ENCODE peak calls at places on chromosome 20, in eight cellular contexts. One of them, this sample, is unnamed.
A peak's percentile ranks its signal among the peaks of the same experiment; 100 is the strongest.

GRCh38 chr20:43525016-43525415 is 17.5 kb downstream of the L3MBTL1 start:
- DNase-seq in NAMALWA: no peak
- DNase-seq in body of pancreas: no peak
- DNase-seq in SW 1271: no peak
- DNase-seq in stimulated activated CD8-positive, alpha-beta memory T cell treated with anti-CD3 and anti-CD28 coated beads, Interleukin-15, amount 100 ng/mL, for 24 hours: no peak
- DNase-seq in hepatocyte: no peak
- DNase-seq in ureter: no peak
- DNase-seq in activated gamma-delta T cell treated with Interleukin-2 at 50 U/mL for 16 hours: no peak
- DNase-seq in this sample: no peak

GRCh38 chr20:11978496-11978895 is 60.8 kb downstream of the BTBD3 start:
- DNase-seq in NAMALWA: no peak
- DNase-seq in body of pancreas: no peak
- DNase-seq in SW 1271: no peak
- DNase-seq in stimulated activated CD8-positive, alpha-beta memory T cell treated with anti-CD3 and anti-CD28 coated beads, Interleukin-15, amount 100 ng/mL, for 24 hours: no peak
- DNase-seq in hepatocyte: no peak
- DNase-seq in ureter: no peak
- DNase-seq in activated gamma-delta T cell treated with Interleukin-2 at 50 U/mL for 16 hours: no peak
- DNase-seq in this sample: no peak

GRCh38 chr20:34954905-34955231 is 738 bp downstream of the GSS start:
- DNase-seq in NAMALWA: no peak
- DNase-seq in body of pancreas: peak; percentile 20
- DNase-seq in SW 1271: peak; percentile 88
- DNase-seq in stimulated activated CD8-positive, alpha-beta memory T cell treated with anti-CD3 and anti-CD28 coated beads, Interleukin-15, amount 100 ng/mL, for 24 hours: no peak
- DNase-seq in hepatocyte: peak; percentile 28
- DNase-seq in ureter: no peak
- DNase-seq in activated gamma-delta T cell treated with Interleukin-2 at 50 U/mL for 16 hours: no peak
- DNase-seq in this sample: peak; percentile 48

GRCh38 chr20:41392295-41392694 is 25.7 kb upstream of the EMILIN3 start:
- DNase-seq in NAMALWA: no peak
- DNase-seq in body of pancreas: no peak
- DNase-seq in SW 1271: no peak
- DNase-seq in stimulated activated CD8-positive, alpha-beta memory T cell treated with anti-CD3 and anti-CD28 coated beads, Interleukin-15, amount 100 ng/mL, for 24 hours: no peak
- DNase-seq in hepatocyte: no peak
- DNase-seq in ureter: no peak
- DNase-seq in activated gamma-delta T cell treated with Interleukin-2 at 50 U/mL for 16 hours: no peak
- DNase-seq in this sample: no peak

GRCh38 chr20:3994125-3994524 is 21.2 kb downstream of the RNF24 start:
- DNase-seq in NAMALWA: no peak
- DNase-seq in body of pancreas: no peak
- DNase-seq in SW 1271: no peak
- DNase-seq in stimulated activated CD8-positive, alpha-beta memory T cell treated with anti-CD3 and anti-CD28 coated beads, Interleukin-15, amount 100 ng/mL, for 24 hours: no peak
- DNase-seq in hepatocyte: no peak
- DNase-seq in ureter: no peak
- DNase-seq in activated gamma-delta T cell treated with Interleukin-2 at 50 U/mL for 16 hours: no peak
- DNase-seq in this sample: no peak

GRCh38 chr20:12358006-12358654 is 440.4 kb downstream of the BTBD3 start:
- DNase-seq in NAMALWA: no peak
- DNase-seq in body of pancreas: no peak
- DNase-seq in SW 1271: no peak
- DNase-seq in stimulated activated CD8-positive, alpha-beta memory T cell treated with anti-CD3 and anti-CD28 coated beads, Interleukin-15, amount 100 ng/mL, for 24 hours: no peak
- DNase-seq in hepatocyte: peak; percentile 18
- DNase-seq in ureter: no peak
- DNase-seq in activated gamma-delta T cell treated with Interleukin-2 at 50 U/mL for 16 hours: no peak
- DNase-seq in this sample: peak; percentile 30

GRCh38 chr20:63635431-63636141 is 8.7 kb upstream of the GMEB2 start:
- DNase-seq in NAMALWA: peak; percentile 44
- DNase-seq in body of pancreas: peak; percentile 50
- DNase-seq in SW 1271: no peak
- DNase-seq in stimulated activated CD8-positive, alpha-beta memory T cell treated with anti-CD3 and anti-CD28 coated beads, Interleukin-15, amount 100 ng/mL, for 24 hours: no peak
- DNase-seq in hepatocyte: no peak
- DNase-seq in ureter: no peak
- DNase-seq in activated gamma-delta T cell treated with Interleukin-2 at 50 U/mL for 16 hours: peak; percentile 81
- DNase-seq in this sample: no peak

GRCh38 chr20:38859070-38859690 is 53.7 kb downstream of the PPP1R16B start:
- DNase-seq in NAMALWA: peak; percentile 52
- DNase-seq in body of pancreas: no peak
- DNase-seq in SW 1271: no peak
- DNase-seq in stimulated activated CD8-positive, alpha-beta memory T cell treated with anti-CD3 and anti-CD28 coated beads, Interleukin-15, amount 100 ng/mL, for 24 hours: no peak
- DNase-seq in hepatocyte: no peak
- DNase-seq in ureter: no peak
- DNase-seq in activated gamma-delta T cell treated with Interleukin-2 at 50 U/mL for 16 hours: no peak
- DNase-seq in this sample: no peak

GRCh38 chr20:16063876-16064275 is 509.4 kb downstream of the KIF16B start:
- DNase-seq in NAMALWA: no peak
- DNase-seq in body of pancreas: no peak
- DNase-seq in SW 1271: no peak
- DNase-seq in stimulated activated CD8-positive, alpha-beta memory T cell treated with anti-CD3 and anti-CD28 coated beads, Interleukin-15, amount 100 ng/mL, for 24 hours: no peak
- DNase-seq in hepatocyte: no peak
- DNase-seq in ureter: no peak
- DNase-seq in activated gamma-delta T cell treated with Interleukin-2 at 50 U/mL for 16 hours: no peak
- DNase-seq in this sample: no peak

GRCh38 chr20:32982617-32983458 is 21.4 kb downstream of the SUN5 start:
- DNase-seq in NAMALWA: no peak
- DNase-seq in body of pancreas: peak; percentile 25
- DNase-seq in SW 1271: no peak
- DNase-seq in stimulated activated CD8-positive, alpha-beta memory T cell treated with anti-CD3 and anti-CD28 coated beads, Interleukin-15, amount 100 ng/mL, for 24 hours: no peak
- DNase-seq in hepatocyte: peak; percentile 53
- DNase-seq in ureter: no peak
- DNase-seq in activated gamma-delta T cell treated with Interleukin-2 at 50 U/mL for 16 hours: no peak
- DNase-seq in this sample: no peak

GRCh38 chr20:13786143-13786828 is 1.5 kb downstream of the NDUFAF5 start:
- DNase-seq in NAMALWA: peak; percentile 12
- DNase-seq in body of pancreas: no peak
- DNase-seq in SW 1271: no peak
- DNase-seq in stimulated activated CD8-positive, alpha-beta memory T cell treated with anti-CD3 and anti-CD28 coated beads, Interleukin-15, amount 100 ng/mL, for 24 hours: no peak
- DNase-seq in hepatocyte: no peak
- DNase-seq in ureter: no peak
- DNase-seq in activated gamma-delta T cell treated with Interleukin-2 at 50 U/mL for 16 hours: no peak
- DNase-seq in this sample: no peak

GRCh38 chr20:2696646-2697045 is 4.1 kb downstream of the EBF4 start:
- DNase-seq in NAMALWA: no peak
- DNase-seq in body of pancreas: no peak
- DNase-seq in SW 1271: no peak
- DNase-seq in stimulated activated CD8-positive, alpha-beta memory T cell treated with anti-CD3 and anti-CD28 coated beads, Interleukin-15, amount 100 ng/mL, for 24 hours: no peak
- DNase-seq in hepatocyte: no peak
- DNase-seq in ureter: no peak
- DNase-seq in activated gamma-delta T cell treated with Interleukin-2 at 50 U/mL for 16 hours: no peak
- DNase-seq in this sample: peak; percentile 1

GRCh38 chr20:4684837-4685413 is 36.8 kb upstream of the PRND start:
- DNase-seq in NAMALWA: no peak
- DNase-seq in body of pancreas: no peak
- DNase-seq in SW 1271: no peak
- DNase-seq in stimulated activated CD8-positive, alpha-beta memory T cell treated with anti-CD3 and anti-CD28 coated beads, Interleukin-15, amount 100 ng/mL, for 24 hours: no peak
- DNase-seq in hepatocyte: peak; percentile 34
- DNase-seq in ureter: no peak
- DNase-seq in activated gamma-delta T cell treated with Interleukin-2 at 50 U/mL for 16 hours: no peak
- DNase-seq in this sample: no peak

GRCh38 chr20:57660510-57661199 is 40.4 kb upstream of the ZBP1 start:
- DNase-seq in NAMALWA: no peak
- DNase-seq in body of pancreas: peak; percentile 0
- DNase-seq in SW 1271: no peak
- DNase-seq in stimulated activated CD8-positive, alpha-beta memory T cell treated with anti-CD3 and anti-CD28 coated beads, Interleukin-15, amount 100 ng/mL, for 24 hours: no peak
- DNase-seq in hepatocyte: no peak
- DNase-seq in ureter: peak; percentile 37
- DNase-seq in activated gamma-delta T cell treated with Interleukin-2 at 50 U/mL for 16 hours: no peak
- DNase-seq in this sample: peak; percentile 2

GRCh38 chr20:2290486-2290885 is 5.3 kb upstream of the TGM3 start:
- DNase-seq in NAMALWA: no peak
- DNase-seq in body of pancreas: no peak
- DNase-seq in SW 1271: no peak
- DNase-seq in stimulated activated CD8-positive, alpha-beta memory T cell treated with anti-CD3 and anti-CD28 coated beads, Interleukin-15, amount 100 ng/mL, for 24 hours: no peak
- DNase-seq in hepatocyte: no peak
- DNase-seq in ureter: no peak
- DNase-seq in activated gamma-delta T cell treated with Interleukin-2 at 50 U/mL for 16 hours: no peak
- DNase-seq in this sample: no peak

GRCh38 chr20:36591854-36592641 is 13.5 kb upstream of the RAB5IF start:
- DNase-seq in NAMALWA: no peak
- DNase-seq in body of pancreas: peak; percentile 33
- DNase-seq in SW 1271: peak; percentile 45
- DNase-seq in stimulated activated CD8-positive, alpha-beta memory T cell treated with anti-CD3 and anti-CD28 coated beads, Interleukin-15, amount 100 ng/mL, for 24 hours: no peak
- DNase-seq in hepatocyte: peak; percentile 57
- DNase-seq in ureter: no peak
- DNase-seq in activated gamma-delta T cell treated with Interleukin-2 at 50 U/mL for 16 hours: peak; percentile 49
- DNase-seq in this sample: no peak

GRCh38 chr20:7775072-7775471 is 165.2 kb downstream of the HAO1 start:
- DNase-seq in NAMALWA: no peak
- DNase-seq in body of pancreas: no peak
- DNase-seq in SW 1271: no peak
- DNase-seq in stimulated activated CD8-positive, alpha-beta memory T cell treated with anti-CD3 and anti-CD28 coated beads, Interleukin-15, amount 100 ng/mL, for 24 hours: no peak
- DNase-seq in hepatocyte: no peak
- DNase-seq in ureter: no peak
- DNase-seq in activated gamma-delta T cell treated with Interleukin-2 at 50 U/mL for 16 hours: no peak
- DNase-seq in this sample: no peak

GRCh38 chr20:59988141-59988540 is 29.9 kb downstream of the CDH26 start:
- DNase-seq in NAMALWA: no peak
- DNase-seq in body of pancreas: peak; percentile 51
- DNase-seq in SW 1271: peak; percentile 8
- DNase-seq in stimulated activated CD8-positive, alpha-beta memory T cell treated with anti-CD3 and anti-CD28 coated beads, Interleukin-15, amount 100 ng/mL, for 24 hours: no peak
- DNase-seq in hepatocyte: peak; percentile 62
- DNase-seq in ureter: no peak
- DNase-seq in activated gamma-delta T cell treated with Interleukin-2 at 50 U/mL for 16 hours: no peak
- DNase-seq in this sample: no peak

GRCh38 chr20:63406617-63407245 is 45.6 kb upstream of the CHRNA4 start:
- DNase-seq in NAMALWA: no peak
- DNase-seq in body of pancreas: no peak
- DNase-seq in SW 1271: no peak
- DNase-seq in stimulated activated CD8-positive, alpha-beta memory T cell treated with anti-CD3 and anti-CD28 coated beads, Interleukin-15, amount 100 ng/mL, for 24 hours: no peak
- DNase-seq in hepatocyte: no peak
- DNase-seq in ureter: no peak
- DNase-seq in activated gamma-delta T cell treated with Interleukin-2 at 50 U/mL for 16 hours: no peak
- DNase-seq in this sample: no peak

GRCh38 chr20:49768204-49769124 is 44.2 kb upstream of the SLC9A8 start:
- DNase-seq in NAMALWA: no peak
- DNase-seq in body of pancreas: peak; percentile 84
- DNase-seq in SW 1271: peak; percentile 74
- DNase-seq in stimulated activated CD8-positive, alpha-beta memory T cell treated with anti-CD3 and anti-CD28 coated beads, Interleukin-15, amount 100 ng/mL, for 24 hours: no peak
- DNase-seq in hepatocyte: peak; percentile 79
- DNase-seq in ureter: peak; percentile 83
- DNase-seq in activated gamma-delta T cell treated with Interleukin-2 at 50 U/mL for 16 hours: no peak
- DNase-seq in this sample: peak; percentile 45

GRCh38 chr20:45920795-45921617 is 9.1 kb upstream of the PLTP start:
- DNase-seq in NAMALWA: no peak
- DNase-seq in body of pancreas: no peak
- DNase-seq in SW 1271: no peak
- DNase-seq in stimulated activated CD8-positive, alpha-beta memory T cell treated with anti-CD3 and anti-CD28 coated beads, Interleukin-15, amount 100 ng/mL, for 24 hours: no peak
- DNase-seq in hepatocyte: no peak
- DNase-seq in ureter: no peak
- DNase-seq in activated gamma-delta T cell treated with Interleukin-2 at 50 U/mL for 16 hours: no peak
- DNase-seq in this sample: no peak

GRCh38 chr20:17911927-17912326 is 56.7 kb downstream of the SNX5 start:
- DNase-seq in NAMALWA: no peak
- DNase-seq in body of pancreas: no peak
- DNase-seq in SW 1271: no peak
- DNase-seq in stimulated activated CD8-positive, alpha-beta memory T cell treated with anti-CD3 and anti-CD28 coated beads, Interleukin-15, amount 100 ng/mL, for 24 hours: no peak
- DNase-seq in hepatocyte: no peak
- DNase-seq in ureter: no peak
- DNase-seq in activated gamma-delta T cell treated with Interleukin-2 at 50 U/mL for 16 hours: no peak
- DNase-seq in this sample: no peak

GRCh38 chr20:61254881-61255589 is 3.0 kb downstream of the CDH4 start:
- DNase-seq in NAMALWA: no peak
- DNase-seq in body of pancreas: no peak
- DNase-seq in SW 1271: peak; percentile 63
- DNase-seq in stimulated activated CD8-positive, alpha-beta memory T cell treated with anti-CD3 and anti-CD28 coated beads, Interleukin-15, amount 100 ng/mL, for 24 hours: no peak
- DNase-seq in hepatocyte: no peak
- DNase-seq in ureter: no peak
- DNase-seq in activated gamma-delta T cell treated with Interleukin-2 at 50 U/mL for 16 hours: no peak
- DNase-seq in this sample: no peak

GRCh38 chr20:17128206-17128605 is 98.6 kb upstream of the PCSK2 start:
- DNase-seq in NAMALWA: no peak
- DNase-seq in body of pancreas: no peak
- DNase-seq in SW 1271: no peak
- DNase-seq in stimulated activated CD8-positive, alpha-beta memory T cell treated with anti-CD3 and anti-CD28 coated beads, Interleukin-15, amount 100 ng/mL, for 24 hours: no peak
- DNase-seq in hepatocyte: no peak
- DNase-seq in ureter: no peak
- DNase-seq in activated gamma-delta T cell treated with Interleukin-2 at 50 U/mL for 16 hours: no peak
- DNase-seq in this sample: no peak

GRCh38 chr20:44651507-44652373 is at the start of gene ADA:
- DNase-seq in NAMALWA: peak; percentile 55
- DNase-seq in body of pancreas: peak; percentile 59
- DNase-seq in SW 1271: peak; percentile 69
- DNase-seq in stimulated activated CD8-positive, alpha-beta memory T cell treated with anti-CD3 and anti-CD28 coated beads, Interleukin-15, amount 100 ng/mL, for 24 hours: no peak
- DNase-seq in hepatocyte: peak; percentile 76
- DNase-seq in ureter: no peak
- DNase-seq in activated gamma-delta T cell treated with Interleukin-2 at 50 U/mL for 16 hours: peak; percentile 44
- DNase-seq in this sample: peak; percentile 64

GRCh38 chr20:36951977-36952738 is 650 bp upstream of the SAMHD1 start:
- DNase-seq in NAMALWA: no peak
- DNase-seq in body of pancreas: peak; percentile 72
- DNase-seq in SW 1271: peak; percentile 71
- DNase-seq in stimulated activated CD8-positive, alpha-beta memory T cell treated with anti-CD3 and anti-CD28 coated beads, Interleukin-15, amount 100 ng/mL, for 24 hours: no peak
- DNase-seq in hepatocyte: no peak
- DNase-seq in ureter: no peak
- DNase-seq in activated gamma-delta T cell treated with Interleukin-2 at 50 U/mL for 16 hours: no peak
- DNase-seq in this sample: no peak

GRCh38 chr20:3719046-3719445 is 6.6 kb upstream of the SIGLEC1 start:
- DNase-seq in NAMALWA: no peak
- DNase-seq in body of pancreas: no peak
- DNase-seq in SW 1271: no peak
- DNase-seq in stimulated activated CD8-positive, alpha-beta memory T cell treated with anti-CD3 and anti-CD28 coated beads, Interleukin-15, amount 100 ng/mL, for 24 hours: no peak
- DNase-seq in hepatocyte: no peak
- DNase-seq in ureter: no peak
- DNase-seq in activated gamma-delta T cell treated with Interleukin-2 at 50 U/mL for 16 hours: no peak
- DNase-seq in this sample: no peak

GRCh38 chr20:35006531-35006971 is 50.9 kb downstream of the MYH7B start:
- DNase-seq in NAMALWA: no peak
- DNase-seq in body of pancreas: no peak
- DNase-seq in SW 1271: no peak
- DNase-seq in stimulated activated CD8-positive, alpha-beta memory T cell treated with anti-CD3 and anti-CD28 coated beads, Interleukin-15, amount 100 ng/mL, for 24 hours: no peak
- DNase-seq in hepatocyte: no peak
- DNase-seq in ureter: no peak
- DNase-seq in activated gamma-delta T cell treated with Interleukin-2 at 50 U/mL for 16 hours: no peak
- DNase-seq in this sample: peak; percentile 8

GRCh38 chr20:17026346-17026745 is 200.5 kb upstream of the PCSK2 start:
- DNase-seq in NAMALWA: no peak
- DNase-seq in body of pancreas: no peak
- DNase-seq in SW 1271: no peak
- DNase-seq in stimulated activated CD8-positive, alpha-beta memory T cell treated with anti-CD3 and anti-CD28 coated beads, Interleukin-15, amount 100 ng/mL, for 24 hours: no peak
- DNase-seq in hepatocyte: no peak
- DNase-seq in ureter: no peak
- DNase-seq in activated gamma-delta T cell treated with Interleukin-2 at 50 U/mL for 16 hours: no peak
- DNase-seq in this sample: no peak

This sample was measured in testis.